ENCODE peak calls at places on chromosomes 1 and 21, in eight cellular contexts. T is A172; Z is activated CD4-positive, alpha-beta T cell treated with anti-CD3 and anti-CD28 coated beads, Interleukin-2, amount 10 ng/mL, durations not matched to agents 7 days and 5 days; P is T-helper 1 cell; M is stimulated activated CD4-positive, alpha-beta T cell treated with anti-CD3 and anti-CD28 coated beads, TNF-alpha, amount 100 ng/mL, for 1 hour; V is GM06990; F is ELF-1; K is head of caudate nucleus. N is an unnamed sample.

GRCh38 chr1:81681570-81681969 is 119.2 kb upstream of the ADGRL2 start:
- DNase-seq in Z (no peak), T (peak; percentile 33), P (no peak), V (no peak), F (no peak), K (no peak), M (no peak), N (no peak)

GRCh38 chr1:208510192-208510952 is 266.2 kb upstream of the PLXNA2 start:
- DNase-seq in K (no peak), F (peak; percentile 54), M (no peak), T (peak; percentile 80), P (no peak), V (no peak), Z (no peak), N (no peak)

GRCh38 chr21:32772281-32773047 is 909 bp upstream of the PAXBP1 start:
- DNase-seq in F (peak; percentile 7), K (no peak), T (peak; percentile 45), M (peak; percentile 30), P (no peak), Z (peak; percentile 66), V (peak; percentile 34), N (peak; percentile 82)

GRCh38 chr1:220747426-220748090 is 564 bp upstream of the MTARC2 start:
- DNase-seq in K (no peak), M (no peak), F (no peak), P (no peak), T (no peak), Z (no peak), V (no peak), N (no peak)

GRCh38 chr21:45405819-45406762 is 1.1 kb downstream of the COL18A1 start:
- DNase-seq in K (no peak), T (peak; percentile 68), F (peak; percentile 69), Z (no peak), V (no peak), M (no peak), P (peak; percentile 4), N (no peak)

GRCh38 chr1:65002156-65002507 is 35.8 kb upstream of the JAK1 start:
- DNase-seq in F (no peak), M (no peak), T (no peak), Z (no peak), K (no peak), P (no peak), V (peak; percentile 10), N (no peak)

GRCh38 chr1:44505210-44505993 is 100.3 kb downstream of the RNF220 start:
- DNase-seq in F (peak; percentile 59), K (no peak), P (no peak), V (no peak), Z (no peak), M (no peak), T (no peak), N (no peak)

GRCh38 chr1:168298446-168298845 is 17.8 kb downstream of the TBX19 start:
- DNase-seq in K (no peak), T (no peak), M (no peak), Z (no peak), F (no peak), V (no peak), P (no peak), N (no peak)

GRCh38 chr21:28547795-28548194 is 444.9 kb downstream of the LTN1 start:
- DNase-seq in F (no peak), M (no peak), T (no peak), Z (no peak), P (no peak), V (no peak), K (no peak), N (no peak)

GRCh38 chr1:99986656-99987225 is 16.9 kb downstream of the SLC35A3 start:
- DNase-seq in F (no peak), V (no peak), P (no peak), M (no peak), T (no peak), K (no peak), Z (no peak), N (no peak)

GRCh38 chr1:40844887-40845878 is 17.0 kb downstream of the CITED4 start:
- DNase-seq in Z (peak; percentile 21), K (no peak), P (no peak), T (no peak), F (no peak), M (no peak), V (no peak), N (no peak)

GRCh38 chr1:108117908-108118902 is 81.9 kb downstream of the SLC25A24 start:
- DNase-seq in K (no peak), F (no peak), V (no peak), Z (no peak), P (no peak), M (no peak), T (peak; percentile 19), N (no peak)

GRCh38 chr1:9890224-9890731 is 19.8 kb downstream of the CTNNBIP1 start:
- DNase-seq in P (no peak), F (peak; percentile 69), V (no peak), Z (no peak), K (no peak), M (no peak), T (peak; percentile 80), N (no peak)